ENCODE peak calls at places on chromosomes 3 and 15, in ten cellular contexts. One of them, this sample, is unnamed.

GRCh38 chr3:127673191-127674098 is 693 bp downstream of the ABTB1 start:
- DNase-seq in PC-3: peak
- DNase-seq in heart right ventricle: no peak
- DNase-seq in glutamatergic neuron: peak
- DNase-seq in GM06990: no peak
- DNase-seq in endothelial cell: peak
- DNase-seq in GM12865: peak
- DNase-seq in neural crest cell: peak
- DNase-seq in RWPE1: no peak
- DNase-seq in SK-N-SH: peak
- DNase-seq in this sample: no peak

GRCh38 chr3:13657660-13658435 is 108.9 kb downstream of the FBLN2 start:
- DNase-seq in endothelial cell: peak
- DNase-seq in SK-N-SH: peak
- DNase-seq in GM06990: peak
- DNase-seq in glutamatergic neuron: peak
- DNase-seq in RWPE1: peak
- DNase-seq in heart right ventricle: peak
- DNase-seq in neural crest cell: peak
- DNase-seq in PC-3: peak
- DNase-seq in GM12865: peak
- DNase-seq in this sample: peak

GRCh38 chr15:94844533-94845390 is 613.4 kb downstream of the MCTP2 start:
- DNase-seq in SK-N-SH: peak
- DNase-seq in RWPE1: peak
- DNase-seq in GM06990: no peak
- DNase-seq in GM12865: no peak
- DNase-seq in PC-3: no peak
- DNase-seq in glutamatergic neuron: peak
- DNase-seq in heart right ventricle: peak
- DNase-seq in neural crest cell: peak
- DNase-seq in endothelial cell: peak
- DNase-seq in this sample: peak

GRCh38 chr15:83275412-83275811 is 9.1 kb downstream of the BNC1 start:
- DNase-seq in SK-N-SH: no peak
- DNase-seq in GM06990: no peak
- DNase-seq in neural crest cell: no peak
- DNase-seq in glutamatergic neuron: no peak
- DNase-seq in PC-3: no peak
- DNase-seq in GM12865: no peak
- DNase-seq in heart right ventricle: no peak
- DNase-seq in endothelial cell: no peak
- DNase-seq in RWPE1: no peak
- DNase-seq in this sample: no peak

GRCh38 chr15:93209690-93210425 is 120.8 kb upstream of the RGMA start:
- DNase-seq in neural crest cell: no peak
- DNase-seq in glutamatergic neuron: no peak
- DNase-seq in SK-N-SH: no peak
- DNase-seq in PC-3: no peak
- DNase-seq in heart right ventricle: no peak
- DNase-seq in endothelial cell: no peak
- DNase-seq in GM12865: no peak
- DNase-seq in RWPE1: peak
- DNase-seq in GM06990: no peak
- DNase-seq in this sample: no peak

GRCh38 chr3:123026551-123027291 is 842 bp downstream of the SEMA5B start:
- DNase-seq in neural crest cell: peak
- DNase-seq in PC-3: no peak
- DNase-seq in glutamatergic neuron: peak
- DNase-seq in GM12865: no peak
- DNase-seq in RWPE1: no peak
- DNase-seq in SK-N-SH: peak
- DNase-seq in endothelial cell: peak
- DNase-seq in heart right ventricle: peak
- DNase-seq in GM06990: no peak
- DNase-seq in this sample: peak

GRCh38 chr3:31300802-31301443 is 231.8 kb upstream of the STT3B start:
- DNase-seq in SK-N-SH: no peak
- DNase-seq in endothelial cell: no peak
- DNase-seq in heart right ventricle: no peak
- DNase-seq in PC-3: peak
- DNase-seq in glutamatergic neuron: no peak
- DNase-seq in GM12865: no peak
- DNase-seq in GM06990: no peak
- DNase-seq in RWPE1: no peak
- DNase-seq in neural crest cell: no peak
- DNase-seq in this sample: no peak

GRCh38 chr15:83436513-83437158 is 10.5 kb upstream of the SH3GL3 start:
- DNase-seq in glutamatergic neuron: peak
- DNase-seq in GM06990: no peak
- DNase-seq in PC-3: peak
- DNase-seq in heart right ventricle: no peak
- DNase-seq in GM12865: peak
- DNase-seq in neural crest cell: peak
- DNase-seq in endothelial cell: no peak
- DNase-seq in RWPE1: peak
- DNase-seq in SK-N-SH: peak
- DNase-seq in this sample: no peak

GRCh38 chr15:39270976-39271375 is 309.9 kb upstream of the THBS1 start:
- DNase-seq in neural crest cell: no peak
- DNase-seq in PC-3: peak
- DNase-seq in GM06990: no peak
- DNase-seq in heart right ventricle: no peak
- DNase-seq in SK-N-SH: no peak
- DNase-seq in endothelial cell: no peak
- DNase-seq in GM12865: no peak
- DNase-seq in glutamatergic neuron: no peak
- DNase-seq in RWPE1: peak
- DNase-seq in this sample: no peak

GRCh38 chr3:184066211-184066610 is 13.4 kb downstream of the HTR3C start:
- DNase-seq in neural crest cell: no peak
- DNase-seq in GM06990: no peak
- DNase-seq in glutamatergic neuron: no peak
- DNase-seq in heart right ventricle: no peak
- DNase-seq in SK-N-SH: no peak
- DNase-seq in PC-3: peak
- DNase-seq in endothelial cell: no peak
- DNase-seq in GM12865: no peak
- DNase-seq in RWPE1: no peak
- DNase-seq in this sample: no peak

GRCh38 chr15:48963524-48964113 is at the start of gene SHC4:
- DNase-seq in glutamatergic neuron: peak
- DNase-seq in GM12865: peak
- DNase-seq in SK-N-SH: peak
- DNase-seq in endothelial cell: peak
- DNase-seq in GM06990: no peak
- DNase-seq in PC-3: peak
- DNase-seq in RWPE1: peak
- DNase-seq in heart right ventricle: peak
- DNase-seq in neural crest cell: peak
- DNase-seq in this sample: peak

GRCh38 chr15:57237282-57237642 is 139.0 kb upstream of the CGNL1 start:
- DNase-seq in SK-N-SH: no peak
- DNase-seq in GM06990: no peak
- DNase-seq in heart right ventricle: no peak
- DNase-seq in RWPE1: no peak
- DNase-seq in GM12865: no peak
- DNase-seq in endothelial cell: no peak
- DNase-seq in glutamatergic neuron: no peak
- DNase-seq in PC-3: no peak
- DNase-seq in neural crest cell: no peak
- DNase-seq in this sample: no peak

GRCh38 chr3:178562143-178562868 is 26.1 kb downstream of the KCNMB2 start:
- DNase-seq in GM12865: no peak
- DNase-seq in PC-3: no peak
- DNase-seq in endothelial cell: no peak
- DNase-seq in SK-N-SH: no peak
- DNase-seq in RWPE1: no peak
- DNase-seq in heart right ventricle: peak
- DNase-seq in GM06990: no peak
- DNase-seq in glutamatergic neuron: no peak
- DNase-seq in neural crest cell: no peak
- DNase-seq in this sample: no peak

GRCh38 chr15:96693515-96693914 is 363.0 kb downstream of the NR2F2 start:
- DNase-seq in neural crest cell: no peak
- DNase-seq in PC-3: no peak
- DNase-seq in glutamatergic neuron: no peak
- DNase-seq in SK-N-SH: no peak
- DNase-seq in RWPE1: no peak
- DNase-seq in endothelial cell: no peak
- DNase-seq in GM12865: no peak
- DNase-seq in GM06990: no peak
- DNase-seq in heart right ventricle: no peak
- DNase-seq in this sample: no peak

GRCh38 chr15:39171944-39172368 is 408.9 kb upstream of the THBS1 start:
- DNase-seq in GM06990: no peak
- DNase-seq in RWPE1: peak
- DNase-seq in PC-3: peak
- DNase-seq in neural crest cell: no peak
- DNase-seq in SK-N-SH: peak
- DNase-seq in GM12865: peak
- DNase-seq in endothelial cell: peak
- DNase-seq in heart right ventricle: peak
- DNase-seq in glutamatergic neuron: no peak
- DNase-seq in this sample: peak

GRCh38 chr3:186815490-186815889 is 9.2 kb upstream of the RFC4 start:
- DNase-seq in PC-3: peak
- DNase-seq in GM06990: no peak
- DNase-seq in SK-N-SH: no peak
- DNase-seq in glutamatergic neuron: no peak
- DNase-seq in GM12865: no peak
- DNase-seq in endothelial cell: no peak
- DNase-seq in RWPE1: no peak
- DNase-seq in heart right ventricle: no peak
- DNase-seq in neural crest cell: no peak
- DNase-seq in this sample: no peak

GRCh38 chr3:2137651-2138050 is 39.0 kb downstream of the CNTN4 start:
- DNase-seq in endothelial cell: no peak
- DNase-seq in GM06990: no peak
- DNase-seq in heart right ventricle: no peak
- DNase-seq in PC-3: no peak
- DNase-seq in glutamatergic neuron: no peak
- DNase-seq in RWPE1: no peak
- DNase-seq in neural crest cell: no peak
- DNase-seq in SK-N-SH: no peak
- DNase-seq in GM12865: no peak
- DNase-seq in this sample: no peak
- TF ChIP-seq CTCF in endothelial cell: no peak
- TF ChIP-seq CTCF in GM06990: no peak
- TF ChIP-seq CTCF in heart right ventricle: no peak
- TF ChIP-seq CTCF in PC-3: no peak
- TF ChIP-seq CTCF in glutamatergic neuron: no peak
- TF ChIP-seq CTCF in RWPE1: no peak
- TF ChIP-seq CTCF in neural crest cell: no peak
- TF ChIP-seq CTCF in SK-N-SH: no peak
- TF ChIP-seq CTCF in GM12865: no peak
- TF ChIP-seq CTCF in this sample: no peak

DNA sequence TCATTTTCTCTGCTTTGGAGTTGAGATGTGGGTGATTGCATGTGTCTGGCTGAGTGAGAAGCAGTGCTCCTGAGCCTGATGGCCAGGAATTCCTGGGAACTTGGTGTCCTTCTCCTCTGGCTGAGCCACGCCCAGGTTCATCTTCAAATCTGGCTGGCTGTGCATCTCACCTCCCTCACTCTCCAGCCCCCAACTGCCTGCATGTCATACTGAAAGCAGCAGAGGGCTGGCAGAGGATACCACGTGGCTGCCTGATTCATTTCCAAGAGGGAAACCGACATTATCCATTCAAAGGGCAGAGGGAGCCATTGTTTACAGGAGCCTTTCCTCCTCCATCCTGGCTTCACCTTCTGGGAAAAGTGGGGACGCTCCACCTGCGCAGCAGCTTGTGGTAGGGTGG is 57.4 kb downstream of the ABHD5 start:
- DNase-seq in endothelial cell: no peak
- DNase-seq in RWPE1: peak
- DNase-seq in heart right ventricle: no peak
- DNase-seq in neural crest cell: no peak
- DNase-seq in GM12865: no peak
- DNase-seq in SK-N-SH: no peak
- DNase-seq in GM06990: no peak
- DNase-seq in glutamatergic neuron: no peak
- DNase-seq in PC-3: peak
- DNase-seq in this sample: no peak
- TF ChIP-seq CTCF in endothelial cell: no peak
- TF ChIP-seq CTCF in RWPE1: no peak
- TF ChIP-seq CTCF in heart right ventricle: no peak
- TF ChIP-seq CTCF in neural crest cell: no peak
- TF ChIP-seq CTCF in GM12865: no peak
- TF ChIP-seq CTCF in SK-N-SH: no peak
- TF ChIP-seq CTCF in GM06990: no peak
- TF ChIP-seq CTCF in glutamatergic neuron: no peak
- TF ChIP-seq CTCF in PC-3: peak
- TF ChIP-seq CTCF in this sample: no peak

DNA sequence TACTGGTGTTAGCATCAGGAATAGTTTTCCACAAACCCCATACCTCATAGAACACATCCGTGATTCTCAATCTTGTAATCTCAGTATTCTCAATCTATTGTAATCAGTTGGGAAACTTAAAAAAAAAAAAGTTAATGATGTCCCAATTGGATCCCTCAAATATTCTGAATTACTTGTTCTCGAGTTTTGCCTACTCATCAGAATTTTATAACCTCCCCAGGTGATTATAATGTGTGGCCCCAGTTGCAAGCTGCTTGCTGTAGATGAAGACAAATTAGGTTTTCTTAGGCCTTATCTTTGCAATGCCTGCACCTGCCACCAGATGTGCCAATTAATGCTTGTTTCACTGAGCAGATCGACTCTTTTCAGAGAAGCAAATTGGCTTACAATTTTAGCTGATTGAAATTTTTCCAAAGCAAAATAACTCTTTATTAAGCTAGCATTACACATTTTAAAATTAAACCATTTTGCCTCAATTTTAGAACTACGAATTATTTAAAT is 19.0 kb upstream of the DIPK2A start:
- DNase-seq in neural crest cell: no peak
- DNase-seq in PC-3: peak
- DNase-seq in SK-N-SH: no peak
- DNase-seq in glutamatergic neuron: no peak
- DNase-seq in GM12865: peak
- DNase-seq in heart right ventricle: no peak
- DNase-seq in GM06990: no peak
- DNase-seq in RWPE1: no peak
- DNase-seq in endothelial cell: no peak
- DNase-seq in this sample: no peak
- TF ChIP-seq CTCF in neural crest cell: peak
- TF ChIP-seq CTCF in PC-3: no peak
- TF ChIP-seq CTCF in SK-N-SH: no peak
- TF ChIP-seq CTCF in glutamatergic neuron: no peak
- TF ChIP-seq CTCF in GM12865: no peak
- TF ChIP-seq CTCF in heart right ventricle: no peak
- TF ChIP-seq CTCF in GM06990: peak
- TF ChIP-seq CTCF in RWPE1: no peak
- TF ChIP-seq CTCF in endothelial cell: no peak
- TF ChIP-seq CTCF in this sample: no peak

DNA sequence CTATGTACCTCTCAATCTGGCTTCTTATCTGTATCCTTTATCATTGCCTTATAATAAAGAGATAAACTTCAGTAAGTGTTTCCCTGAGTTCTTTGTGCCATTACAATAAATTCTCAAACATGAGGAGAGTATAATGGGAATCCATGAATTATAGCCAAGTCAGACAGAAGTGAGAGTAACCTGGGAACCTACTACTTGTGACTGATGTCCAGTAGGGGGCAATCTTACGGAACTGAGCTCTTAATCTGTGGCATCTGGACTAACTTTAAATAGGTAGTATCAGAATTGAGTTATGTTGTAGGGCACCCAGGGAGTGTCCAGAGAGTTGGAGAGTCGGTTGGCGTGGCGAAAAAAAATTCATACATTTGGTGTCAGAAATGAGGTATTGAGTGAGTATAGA is 542.6 kb downstream of the ZBBX start:
- DNase-seq in RWPE1: no peak
- DNase-seq in GM12865: peak
- DNase-seq in SK-N-SH: peak
- DNase-seq in endothelial cell: peak
- DNase-seq in glutamatergic neuron: no peak
- DNase-seq in heart right ventricle: no peak
- DNase-seq in GM06990: no peak
- DNase-seq in PC-3: peak
- DNase-seq in neural crest cell: peak
- DNase-seq in this sample: no peak
- TF ChIP-seq CTCF in RWPE1: no peak
- TF ChIP-seq CTCF in GM12865: peak
- TF ChIP-seq CTCF in SK-N-SH: peak
- TF ChIP-seq CTCF in endothelial cell: peak
- TF ChIP-seq CTCF in glutamatergic neuron: peak
- TF ChIP-seq CTCF in heart right ventricle: peak
- TF ChIP-seq CTCF in GM06990: peak
- TF ChIP-seq CTCF in PC-3: peak
- TF ChIP-seq CTCF in neural crest cell: peak
- TF ChIP-seq CTCF in this sample: peak

This sample was measured in mesothelial cell of epicardium.